ENCODE peak calls at places on chromosomes 13 and 19, in six cellular contexts. H, T, Y, F, Q and O are unnamed samples.

GRCh38 chr13:51066091-51066831 is 44.8 kb downstream of the C13orf42 start:
- DNase-seq in F (no peak), H (peak; percentile 6), Q (no peak), Y (peak; percentile 71), T (no peak), O (peak; percentile 26)

GRCh38 chr19:15733895-15734294 is 3.9 kb upstream of the OR10H3 start:
- DNase-seq in T (no peak), H (no peak), Y (no peak), F (no peak), Q (no peak), O (no peak)

GRCh38 chr19:46860846-46861690 is at the start of gene ARHGAP35:
- DNase-seq in Y (no peak), Q (no peak), T (peak; percentile 72), F (no peak), H (peak; percentile 22), O (no peak)

GRCh38 chr19:46416077-46416709 is 2.8 kb upstream of the CCDC8 start:
- DNase-seq in H (peak; percentile 91), T (peak; percentile 92), F (peak; percentile 78), Y (peak; percentile 83), Q (peak; percentile 83), O (peak; percentile 96)

GRCh38 chr19:3483226-3483628 is at the start of gene SMIM44:
- DNase-seq in Y (no peak), T (no peak), H (no peak), Q (no peak), F (no peak), O (no peak)

GRCh38 chr13:102400619-102401125 is 1.2 kb downstream of the FGF14 start:
- DNase-seq in H (peak; percentile 33), Y (peak; percentile 11), Q (peak; percentile 22), T (peak; percentile 64), F (peak; percentile 29), O (no peak)

GRCh38 chr19:38399537-38399936 is 3.4 kb upstream of the FAM98C start:
- DNase-seq in H (no peak), Y (no peak), F (no peak), Q (no peak), T (no peak), O (no peak)

GRCh38 chr13:52665325-52665724 is 12.7 kb downstream of the SUGT1 start:
- DNase-seq in H (no peak), F (no peak), T (no peak), Q (peak; percentile 37), Y (peak; percentile 37), O (peak; percentile 9)

GRCh38 chr19:1929051-1929742 is 11.8 kb upstream of the CSNK1G2 start:
- DNase-seq in F (peak; percentile 81), Q (peak; percentile 65), H (peak; percentile 82), T (peak; percentile 91), Y (peak; percentile 58), O (peak; percentile 75)

GRCh38 chr13:46265292-46265691 is 53.6 kb downstream of the LRRC63 start:
- DNase-seq in H (no peak), Q (no peak), F (no peak), T (no peak), Y (no peak), O (no peak)

GRCh38 chr19:15702590-15702930 is 25.3 kb upstream of the OR10H2 start:
- DNase-seq in T (peak; percentile 74), H (peak; percentile 74), Q (peak; percentile 3), Y (peak; percentile 60), F (peak; percentile 74), O (peak; percentile 52)

GRCh38 chr19:18170714-18171255 is 2.8 kb upstream of the IFI30 start:
- DNase-seq in Y (no peak), F (no peak), T (peak; percentile 76), H (peak; percentile 73), Q (no peak), O (no peak)

GRCh38 chr19:15564534-15565168 is 50.4 kb upstream of the CYP4F8 start:
- DNase-seq in T (peak; percentile 23), Q (no peak), H (no peak), F (no peak), Y (no peak), O (no peak)

GRCh38 chr13:106361621-106362020 is 173.8 kb downstream of the EFNB2 start:
- DNase-seq in T (no peak), F (no peak), Y (no peak), Q (no peak), H (no peak), O (peak; percentile 26)

GRCh38 chr13:88068975-88069374 is 397.8 kb downstream of the SLITRK5 start:
- DNase-seq in Y (no peak), H (peak; percentile 3), T (peak; percentile 35), Q (no peak), F (no peak), O (no peak)
- TF ChIP-seq CTCF in Y (no peak), H (no peak), T (no peak), Q (no peak), F (no peak), O (no peak)

GRCh38 chr13:44759723-44760360 is 183.7 kb upstream of the TSC22D1 start:
- DNase-seq in F (no peak), H (peak; percentile 91), Y (peak; percentile 61), T (peak; percentile 72), Q (peak; percentile 36), O (peak; percentile 29)
- H3K4me1 ChIP-seq in F (peaks cover under 1% of the 10 kb centered on the region), H (peaks cover 85% of the 10 kb centered on the region), Y (peaks cover 64% of the 10 kb centered on the region), T (no peaks in the 10 kb centered on the region), Q (peaks cover 3% of the 10 kb centered on the region), O (peaks cover 5% of the 10 kb centered on the region)

DNA sequence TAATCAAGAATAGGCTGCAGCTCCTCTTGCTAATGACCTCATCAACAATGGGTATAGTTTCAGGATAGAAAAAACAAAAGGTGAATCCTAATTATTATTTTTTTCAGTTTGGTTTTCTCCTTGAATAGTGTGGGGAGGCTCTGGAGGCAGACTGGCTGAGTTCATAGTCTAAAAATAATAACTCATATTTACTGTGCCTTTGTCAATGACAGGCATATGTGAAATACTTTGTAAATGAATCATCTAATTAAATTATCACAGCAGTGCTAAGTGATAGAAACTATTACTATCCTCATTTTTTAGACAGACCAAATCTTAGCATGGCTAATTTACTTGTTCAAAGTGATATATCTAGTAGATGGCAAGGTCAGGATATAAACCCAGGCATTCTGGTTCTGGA is 1261.0 kb upstream of the SLC10A2 start:
- DNase-seq in Y (peak; percentile 15), F (no peak), T (no peak), Q (no peak), H (no peak), O (no peak)
- H3K27me3 ChIP-seq in Y (no peaks in the 10 kb centered on the region), F (no peaks in the 10 kb centered on the region), T (no peaks in the 10 kb centered on the region), Q (no peaks in the 10 kb centered on the region), H (no peaks in the 10 kb centered on the region), O (no peaks in the 10 kb centered on the region)

GRCh38 chr19:29121684-29122083 is 91.3 kb downstream of the UQCRFS1 start:
- DNase-seq in H (no peak), F (no peak), Y (no peak), Q (no peak), T (no peak), O (no peak)
- TF ChIP-seq CTCF in H (no peak), F (no peak), Y (no peak), Q (peak; percentile 13), T (peak; percentile 39), O (peak; percentile 35)

DNA sequence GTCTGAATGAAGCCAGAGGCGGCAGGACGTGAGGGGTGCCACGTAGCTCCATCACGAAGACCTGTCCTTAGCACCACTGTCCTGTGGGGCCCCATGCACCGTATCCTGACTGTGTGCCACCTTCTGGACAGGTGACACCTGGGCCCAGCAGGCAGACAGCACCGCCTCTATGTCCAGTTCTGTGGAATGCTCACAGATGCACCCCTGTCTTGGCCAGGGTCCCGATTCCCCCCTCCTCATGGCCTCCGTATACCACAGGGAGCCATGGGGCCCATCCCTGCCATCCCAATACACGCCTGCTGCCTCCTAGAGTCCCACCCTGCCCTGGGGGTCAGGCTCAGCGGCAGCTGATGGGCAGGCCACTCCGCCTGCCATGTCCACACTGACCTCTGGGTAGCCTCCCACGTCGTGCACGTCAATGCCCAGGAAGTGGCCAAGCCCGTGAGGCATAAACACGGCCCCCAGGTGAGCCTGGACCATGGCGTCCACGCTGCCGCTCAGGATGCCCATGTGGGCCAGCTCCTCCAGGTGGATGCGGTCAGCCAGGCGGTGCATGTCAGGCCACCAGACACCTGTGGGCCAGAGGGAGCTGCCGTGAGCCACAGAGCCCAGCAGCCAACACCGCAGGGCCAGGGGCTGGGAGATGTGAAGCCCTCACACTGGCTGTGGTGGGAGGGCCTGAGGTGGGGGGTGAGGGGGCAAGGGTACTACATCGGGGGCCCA is 17.6 kb downstream of the CEBPG start:
- DNase-seq in Q (no peak), F (no peak), Y (no peak), H (no peak), T (no peak), O (no peak)
- H3K4me1 ChIP-seq in Q (peaks cover 20% of the 10 kb centered on the region), F (peaks cover 1% of the 10 kb centered on the region), Y (peaks cover 33% of the 10 kb centered on the region), H (peaks cover 57% of the 10 kb centered on the region), T (peaks cover 71% of the 10 kb centered on the region), O (no peaks in the 10 kb centered on the region)